ENCODE peak calls at places on chromosomes 11 and 22, in six cellular contexts. N, U, V, P, T and Y are unnamed samples. For H3K4me1 and H3K27me3, the result is how much of the 10 kb centered on the place peaks cover.

GRCh38 chr11:97743205-97743742 is 1277.5 kb upstream of the CNTN5 start:
- DNase-seq in N (no peak), U (no peak), V (peak), P (no peak), T (no peak), Y (peak)

GRCh38 chr11:122879785-122880184 is 2.8 kb upstream of the JHY start:
- DNase-seq in N (no peak), U (peak), V (no peak), P (no peak), T (no peak), Y (peak)

GRCh38 chr11:19868871-19869270 is 156.2 kb downstream of the NAV2 start:
- DNase-seq in N (no peak), U (no peak), V (no peak), P (no peak), T (no peak), Y (no peak)

GRCh38 chr11:33769542-33769941 is 4.8 kb downstream of the FBXO3 start:
- DNase-seq in N (no peak), U (no peak), V (no peak), P (no peak), T (no peak), Y (no peak)

GRCh38 chr22:47195676-47196492 is 433.4 kb downstream of the TBC1D22A start:
- DNase-seq in N (no peak), U (no peak), V (no peak), P (no peak), T (no peak), Y (no peak)

GRCh38 chr11:14973621-14974020 is 1.5 kb upstream of the CALCA start:
- DNase-seq in N (no peak), U (peak), V (peak), P (no peak), T (peak), Y (no peak)

GRCh38 chr11:78733031-78733430 is 158.4 kb upstream of the NARS2 start:
- DNase-seq in N (no peak), U (no peak), V (no peak), P (no peak), T (no peak), Y (no peak)

GRCh38 chr11:133977067-133977681 is 20.4 kb upstream of the IGSF9B start:
- DNase-seq in N (no peak), U (no peak), V (no peak), P (no peak), T (no peak), Y (no peak)

GRCh38 chr11:128628686-128629085 is 41.3 kb upstream of the ETS1 start:
- DNase-seq in N (no peak), U (no peak), V (no peak), P (no peak), T (no peak), Y (no peak)

GRCh38 chr11:68843052-68843561 is 1.4 kb upstream of the CPT1A start:
- DNase-seq in N (no peak), U (peak), V (peak), P (peak), T (no peak), Y (no peak)

GRCh38 chr11:68840661-68841653 is 759 bp downstream of the CPT1A start:
- DNase-seq in N (no peak), U (peak), V (peak), P (peak), T (peak), Y (peak)

GRCh38 chr11:68843703-68844312 is 2.1 kb upstream of the CPT1A start:
- DNase-seq in N (peak), U (peak), V (peak), P (peak), T (peak), Y (peak)

GRCh38 chr11:68841718-68842426 is at the start of gene CPT1A:
- DNase-seq in N (no peak), U (peak), V (peak), P (peak), T (peak), Y (peak)

GRCh38 chr11:68842427-68843051 is 823 bp upstream of the CPT1A start:
- DNase-seq in N (no peak), U (no peak), V (no peak), P (no peak), T (no peak), Y (no peak)
- H3K4me3 ChIP-seq in N (peak), U (peak), V (peak), P (peak), T (no peak), Y (no peak)

DNA sequence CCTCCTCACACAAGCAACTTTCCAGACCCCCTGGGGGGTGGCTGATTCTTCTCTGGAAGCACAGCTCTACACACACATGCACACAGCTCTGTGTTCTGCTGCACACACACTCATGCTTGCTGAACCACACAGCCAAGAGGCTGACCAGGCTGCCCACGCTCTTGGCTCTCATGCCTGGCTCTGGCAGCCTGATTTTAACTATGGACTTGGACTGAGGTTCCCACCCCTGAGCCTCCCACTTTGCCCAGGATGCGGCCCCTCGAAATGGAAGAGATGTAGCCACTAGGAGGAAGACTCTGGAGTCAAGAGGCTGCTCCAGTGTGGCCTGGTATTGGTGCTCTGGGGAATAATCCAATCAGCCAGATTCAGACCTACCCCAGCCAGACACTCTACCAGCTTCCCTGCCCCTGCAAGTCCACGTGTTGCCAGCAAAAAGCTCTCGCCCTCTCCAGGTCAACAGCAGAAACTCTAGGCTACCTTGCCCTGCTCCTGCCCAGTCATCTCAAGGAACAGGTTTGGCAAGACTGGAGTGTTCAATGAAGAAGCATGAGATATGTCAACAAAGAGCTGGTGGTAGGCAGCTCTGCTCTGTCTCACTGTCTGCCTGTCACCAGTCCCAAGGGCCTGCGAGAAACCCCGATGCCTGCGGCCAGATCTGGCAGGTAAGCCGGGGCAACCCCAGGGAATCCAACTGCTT is 8.8 kb upstream of the CASTOR1 start:
- DNase-seq in N (no peak), U (no peak), V (no peak), P (peak), T (peak), Y (no peak)
- H3K4me1 ChIP-seq in N (under half), U (under half), V (under half), P (under half), T (under half), Y (under half)

GRCh38 chr22:22743128-22743760 is 98.8 kb downstream of the GGTLC2 start:
- DNase-seq in N (no peak), U (no peak), V (no peak), P (no peak), T (no peak), Y (no peak)

GRCh38 chr22:22741843-22742242 is 97.4 kb downstream of the GGTLC2 start:
- DNase-seq in N (no peak), U (no peak), V (no peak), P (no peak), T (no peak), Y (no peak)

GRCh38 chr22:22740560-22741276 is 96.3 kb downstream of the GGTLC2 start:
- DNase-seq in N (no peak), U (no peak), V (no peak), P (no peak), T (no peak), Y (no peak)

GRCh38 chr22:22744412-22745224 is 100.2 kb downstream of the GGTLC2 start:
- DNase-seq in N (no peak), U (no peak), V (no peak), P (no peak), T (no peak), Y (no peak)

GRCh38 chr22:22742641-22743040 is 98.2 kb downstream of the GGTLC2 start:
- DNase-seq in N (no peak), U (no peak), V (no peak), P (no peak), T (no peak), Y (no peak)
- H3K27me3 ChIP-seq in N (half or more), U (half or more), V (half or more), P (under half), T (under half), Y (under half)

DNA sequence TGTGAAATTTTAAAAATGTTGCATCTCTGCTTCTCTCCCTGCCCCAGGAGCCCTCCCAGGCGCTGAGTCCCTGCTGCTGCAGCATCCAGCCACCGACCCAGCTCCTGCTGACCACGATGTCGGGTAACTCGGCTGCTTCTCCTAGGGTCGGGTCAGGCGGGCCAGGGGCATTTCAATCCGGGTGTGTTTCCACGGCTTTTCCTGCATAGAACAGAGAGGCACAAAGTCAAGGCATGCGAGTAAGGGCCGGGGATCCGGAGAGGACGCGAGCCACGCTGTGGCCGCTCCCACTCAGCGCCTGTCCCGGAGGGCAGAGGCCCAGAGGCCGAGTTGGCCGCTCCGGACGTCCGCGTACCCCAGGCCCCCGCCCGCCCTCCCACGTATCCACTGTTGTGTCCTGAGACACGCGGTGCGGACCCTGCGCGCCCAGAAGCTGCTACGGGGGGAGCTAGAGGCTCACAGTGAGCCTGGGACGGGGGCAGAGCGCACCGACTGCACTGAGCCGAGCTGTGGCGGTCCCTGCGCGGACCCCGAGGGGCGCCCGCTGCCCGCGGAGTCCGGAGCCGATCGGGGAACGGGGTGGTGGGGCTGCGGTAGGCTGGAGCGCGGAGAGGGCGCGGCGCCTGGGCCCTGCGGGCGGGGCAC is at the start of gene POU2AF3:
- DNase-seq in N (no peak), U (peak), V (no peak), P (no peak), T (no peak), Y (no peak)
- H3K4me3 ChIP-seq in N (no peak), U (peak), V (peak), P (peak), T (peak), Y (no peak)

GRCh38 chr22:38261478-38261803 is 11.4 kb downstream of the TMEM184B start:
- DNase-seq in N (no peak), U (no peak), V (no peak), P (no peak), T (no peak), Y (no peak)
- H3K4me1 ChIP-seq in N (under half), U (under half), V (under half), P (half or more), T (under half), Y (under half)

GRCh38 chr22:36131907-36132306 is 28.6 kb downstream of the APOL3 start:
- DNase-seq in N (no peak), U (no peak), V (no peak), P (no peak), T (no peak), Y (no peak)

GRCh38 chr22:36135306-36135705 is 25.2 kb downstream of the APOL3 start:
- DNase-seq in N (no peak), U (no peak), V (no peak), P (no peak), T (no peak), Y (no peak)

GRCh38 chr22:36136475-36136874 is 24.1 kb downstream of the APOL3 start:
- DNase-seq in N (no peak), U (no peak), V (peak), P (no peak), T (no peak), Y (no peak)

GRCh38 chr22:36136988-36137387 is 23.6 kb downstream of the APOL3 start:
- DNase-seq in N (no peak), U (no peak), V (peak), P (no peak), T (no peak), Y (no peak)

GRCh38 chr22:36134167-36134566 is 26.4 kb downstream of the APOL3 start:
- DNase-seq in N (no peak), U (no peak), V (no peak), P (no peak), T (no peak), Y (no peak)
- H3K27me3 ChIP-seq in N (under half), U (under half), V (under half), P (under half), T (under half), Y (under half)

GRCh38 chr11:86431258-86431657 is 56.6 kb downstream of the CCDC81 start:
- DNase-seq in N (no peak), U (no peak), V (no peak), P (no peak), T (no peak), Y (no peak)
- H3K4me3 ChIP-seq in N (no peak), U (no peak), V (no peak), P (no peak), T (no peak), Y (no peak)

GRCh38 chr22:50308597-50308935 is 1.1 kb upstream of the PLXNB2 start:
- DNase-seq in N (no peak), U (no peak), V (peak), P (peak), T (no peak), Y (no peak)

GRCh38 chr22:50305393-50305657 is 2.1 kb downstream of the PLXNB2 start:
- DNase-seq in N (no peak), U (no peak), V (no peak), P (no peak), T (no peak), Y (no peak)

GRCh38 chr22:50307891-50308596 is 598 bp upstream of the PLXNB2 start:
- DNase-seq in N (no peak), U (no peak), V (no peak), P (no peak), T (no peak), Y (peak)

GRCh38 chr22:50305658-50306566 is 1.5 kb downstream of the PLXNB2 start:
- DNase-seq in N (peak), U (peak), V (peak), P (peak), T (peak), Y (peak)

GRCh38 chr22:50306753-50307749 is at the start of gene PLXNB2:
- DNase-seq in N (peak), U (peak), V (peak), P (peak), T (peak), Y (peak)
- H3K4me1 ChIP-seq in N (half or more), U (under half), V (half or more), P (half or more), T (half or more), Y (under half)

DNA sequence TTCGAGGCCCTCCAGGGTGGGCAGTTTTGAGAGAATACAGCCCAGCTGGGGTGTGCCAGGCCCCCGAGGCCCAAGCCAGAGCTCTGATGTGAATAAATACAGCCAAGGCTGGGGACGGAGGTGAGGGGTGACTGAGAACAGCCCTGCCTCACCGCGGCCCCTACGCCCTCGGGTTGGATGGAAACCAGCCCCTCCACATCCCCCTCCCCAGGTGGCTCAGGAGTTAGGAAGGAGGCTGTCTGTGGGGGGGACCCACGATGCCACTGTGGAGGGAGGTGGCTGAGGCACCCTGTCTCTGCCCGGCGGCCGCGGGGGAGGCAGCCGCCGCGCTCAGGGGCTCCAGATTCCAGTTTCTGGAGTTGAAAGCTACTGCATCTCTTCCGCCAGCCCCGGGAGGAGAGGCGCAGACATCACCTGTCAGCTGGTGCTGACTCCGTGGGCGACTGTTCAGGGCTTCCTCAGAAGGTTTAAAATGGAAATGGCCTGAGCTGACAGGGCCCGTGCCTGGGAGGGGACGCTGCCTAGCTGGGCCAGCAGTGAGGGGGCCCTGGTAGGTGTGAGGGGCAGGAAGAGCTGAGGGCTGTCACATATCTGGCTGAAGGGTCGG is 1.4 kb downstream of the FLRT1 start:
- DNase-seq in N (no peak), U (peak), V (no peak), P (no peak), T (no peak), Y (no peak)
- H3K27me3 ChIP-seq in N (under half), U (half or more), V (under half), P (under half), T (under half), Y (under half)